ENCODE peak calls at places on chromosome 9, in nine cellular contexts. V, F, I, Z, N, W, D, J and Q are unnamed samples.

GRCh38 chr9:115275753-115276152 is 157.8 kb upstream of the TNC start:
- DNase-seq in V (no peak), F (no peak), I (no peak), Z (no peak), N (no peak), W (no peak), D (no peak), J (no peak), Q (no peak)

GRCh38 chr9:76741524-76741923 is 22.7 kb upstream of the PCA3 start:
- DNase-seq in V (no peak), F (no peak), I (no peak), Z (no peak), N (no peak), W (no peak), D (peak; percentile 49), J (no peak), Q (no peak)

GRCh38 chr9:92059669-92060068 is 55.5 kb downstream of the SPTLC1 start:
- DNase-seq in V (no peak), F (no peak), I (no peak), Z (no peak), N (no peak), W (no peak), D (no peak), J (no peak), Q (no peak)

GRCh38 chr9:130137870-130138653 is 34.1 kb upstream of the NCS1 start:
- DNase-seq in V (peak; percentile 63), F (peak; percentile 51), I (no peak), Z (no peak), N (peak; percentile 88), W (no peak), D (peak; percentile 77), J (no peak), Q (no peak)

GRCh38 chr9:16521868-16522381 is 348.5 kb downstream of the BNC2 start:
- DNase-seq in V (no peak), F (no peak), I (no peak), Z (no peak), N (no peak), W (no peak), D (no peak), J (peak; percentile 19), Q (no peak)

GRCh38 chr9:91949293-91949945 is 609 bp downstream of the ROR2 start:
- DNase-seq in V (no peak), F (peak; percentile 28), I (no peak), Z (no peak), N (peak; percentile 36), W (no peak), D (peak; percentile 60), J (peak; percentile 74), Q (no peak)

GRCh38 chr9:36504154-36504550 is 68.5 kb upstream of the MELK start:
- DNase-seq in V (no peak), F (no peak), I (no peak), Z (no peak), N (no peak), W (no peak), D (no peak), J (no peak), Q (no peak)

GRCh38 chr9:38120961-38121360 is 51.9 kb upstream of the SHB start:
- DNase-seq in V (no peak), F (no peak), I (no peak), Z (no peak), N (no peak), W (no peak), D (no peak), J (no peak), Q (no peak)

GRCh38 chr9:37746448-37747270 is 6.9 kb upstream of the TRMT10B start:
- DNase-seq in V (no peak), F (no peak), I (no peak), Z (no peak), N (no peak), W (no peak), D (no peak), J (peak; percentile 37), Q (no peak)

GRCh38 chr9:135335691-135336181 is 143.8 kb upstream of the PPP1R26 start:
- DNase-seq in V (no peak), F (no peak), I (no peak), Z (no peak), N (no peak), W (no peak), D (no peak), J (peak; percentile 13), Q (no peak)

DNA sequence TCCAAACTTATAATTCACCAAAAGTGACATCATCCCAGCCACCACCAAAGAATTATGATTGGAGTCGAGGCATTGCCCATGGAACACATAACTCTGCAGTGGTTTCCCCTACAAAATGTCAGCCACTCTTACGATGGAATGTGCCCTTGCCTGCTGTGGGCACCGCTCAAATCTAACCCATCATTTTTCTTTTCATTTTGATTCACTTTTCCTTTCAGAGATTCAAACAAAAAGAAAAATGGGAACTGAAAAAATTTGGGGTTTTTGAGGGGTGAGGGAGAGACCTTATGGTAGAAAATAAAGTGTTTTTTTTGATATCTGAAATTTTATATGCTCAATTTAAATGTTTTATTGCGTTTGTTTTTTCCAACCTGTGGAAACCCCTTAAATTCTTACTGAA is 28.1 kb downstream of the SMARCA2 start:
- DNase-seq in V (no peak), F (no peak), I (no peak), Z (no peak), N (no peak), W (no peak), D (no peak), J (no peak), Q (no peak)
- TF ChIP-seq REST in V (no peak), F (no peak), I (no peak), Z (no peak), N (no peak), W (no peak), D (no peak), J (no peak), Q (no peak)

DNA sequence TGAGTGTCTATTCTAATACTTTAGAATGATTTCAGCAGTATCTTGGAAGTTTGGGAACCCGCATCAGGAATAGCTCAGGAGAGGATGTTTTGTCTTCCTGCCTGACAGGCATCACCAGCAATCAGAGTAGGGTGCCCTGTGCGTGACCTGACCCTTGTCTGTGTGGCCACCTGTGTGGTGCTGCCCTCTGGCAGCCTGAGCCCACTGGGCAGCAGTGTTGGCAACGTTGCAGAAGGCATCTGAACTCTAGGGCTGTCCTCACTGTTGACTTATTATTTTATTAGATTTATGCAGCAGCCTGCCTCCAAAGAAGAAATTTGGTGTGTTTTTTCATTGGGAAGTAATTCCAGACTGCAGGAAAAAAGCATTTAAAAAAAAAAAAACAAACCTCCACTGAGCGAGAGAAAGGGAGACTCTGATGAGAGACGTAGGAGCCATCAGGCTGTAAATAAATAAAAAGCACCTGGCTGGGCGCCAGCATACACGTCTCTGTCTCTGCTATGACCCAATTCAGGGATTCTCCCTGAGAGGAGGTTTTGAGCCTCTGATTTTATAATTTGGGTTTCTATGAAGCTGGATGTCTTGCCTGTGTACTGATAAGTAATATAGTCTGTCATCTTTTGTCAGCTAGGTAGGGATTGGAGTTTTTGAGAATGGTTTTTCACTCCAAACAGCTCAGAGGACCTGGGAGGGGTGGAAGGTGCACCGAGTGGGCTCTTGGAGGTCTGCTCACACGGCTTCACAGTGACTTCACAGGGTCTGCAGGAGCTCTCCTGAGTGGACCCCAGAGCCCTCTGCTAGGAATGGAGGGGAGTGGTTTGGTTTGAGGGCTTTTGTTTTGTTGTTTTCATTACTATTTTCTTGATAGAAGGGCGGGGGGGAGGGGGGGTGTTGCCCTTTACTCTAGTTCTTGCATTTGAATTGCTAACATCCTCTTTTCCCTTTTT is 48.9 kb downstream of the FAM78A start:
- DNase-seq in V (no peak), F (peak; percentile 48), I (no peak), Z (no peak), N (no peak), W (no peak), D (no peak), J (peak; percentile 50), Q (no peak)
- TF ChIP-seq CTCF in V (no peak), F (no peak), I (no peak), Z (no peak), N (no peak), W (no peak), D (no peak), J (no peak), Q (no peak)

GRCh38 chr9:137463194-137463930 is 4.2 kb upstream of the NSMF start:
- DNase-seq in V (no peak), F (no peak), I (peak; percentile 45), Z (no peak), N (no peak), W (no peak), D (no peak), J (no peak), Q (no peak)

GRCh38 chr9:137461316-137461662 is 2.2 kb upstream of the NSMF start:
- DNase-seq in V (no peak), F (no peak), I (no peak), Z (no peak), N (no peak), W (no peak), D (no peak), J (no peak), Q (no peak)

GRCh38 chr9:137460363-137461315 is 1.5 kb upstream of the NSMF start:
- DNase-seq in V (no peak), F (no peak), I (no peak), Z (no peak), N (no peak), W (no peak), D (no peak), J (peak; percentile 38), Q (no peak)

GRCh38 chr9:137462396-137463193 is 3.5 kb upstream of the NSMF start:
- DNase-seq in V (no peak), F (no peak), I (no peak), Z (no peak), N (no peak), W (no peak), D (no peak), J (no peak), Q (no peak)

GRCh38 chr9:137461663-137462395 is 2.7 kb upstream of the NSMF start:
- DNase-seq in V (peak; percentile 86), F (peak; percentile 81), I (no peak), Z (peak; percentile 49), N (peak; percentile 93), W (peak; percentile 78), D (peak; percentile 92), J (no peak), Q (no peak)
- TF ChIP-seq REST in V (no peak), F (no peak), I (no peak), Z (no peak), N (no peak), W (no peak), D (no peak), J (no peak), Q (no peak)

GRCh38 chr9:89323257-89323841 is 5.0 kb downstream of the SECISBP2 start:
- DNase-seq in V (peak; percentile 76), F (no peak), I (no peak), Z (no peak), N (peak; percentile 17), W (no peak), D (no peak), J (peak; percentile 32), Q (no peak)

GRCh38 chr9:89315482-89315881 is 2.8 kb upstream of the SECISBP2 start:
- DNase-seq in V (no peak), F (no peak), I (no peak), Z (no peak), N (no peak), W (no peak), D (no peak), J (no peak), Q (no peak)

GRCh38 chr9:89318123-89319014 is at the start of gene SECISBP2:
- DNase-seq in V (peak; percentile 90), F (peak; percentile 96), I (peak; percentile 93), Z (peak; percentile 79), N (peak; percentile 75), W (peak; percentile 87), D (peak; percentile 97), J (peak; percentile 94), Q (peak; percentile 80)

GRCh38 chr9:89317282-89317681 is 1.0 kb upstream of the SECISBP2 start:
- DNase-seq in V (no peak), F (no peak), I (no peak), Z (no peak), N (no peak), W (no peak), D (peak; percentile 7), J (no peak), Q (no peak)

GRCh38 chr9:89319015-89319905 is 960 bp downstream of the SECISBP2 start:
- DNase-seq in V (no peak), F (no peak), I (no peak), Z (no peak), N (no peak), W (no peak), D (no peak), J (peak; percentile 40), Q (no peak)
- TF ChIP-seq CTCF in V (peak; percentile 67), F (peak; percentile 4), I (no peak), Z (no peak), N (no peak), W (no peak), D (no peak), J (no peak), Q (peak; percentile 42)